ENCODE peak calls at places on chromosomes 16 and 17, in four cellular contexts. C is H9, Z is H1, M is mesendoderm. K is an unnamed sample.

GRCh38 chr17:40017422-40018080 is 2.3 kb downstream of the CSF3 start:
- DNase-seq in M (no peak), Z (no peak), C (no peak), K (no peak)

GRCh38 chr16:3020247-3020603 is at the start of gene TNFRSF12A:
- DNase-seq in M (peak), C (peak), Z (no peak), K (peak)

GRCh38 chr17:78925234-78925633 is at the start of gene TIMP2:
- DNase-seq in C (peak), M (peak), Z (peak), K (peak)

GRCh38 chr17:45147102-45147580 is 1.1 kb upstream of the HEXIM1 start:
- DNase-seq in M (no peak), Z (no peak), C (no peak), K (peak)

GRCh38 chr17:6455321-6455705 is 11.1 kb downstream of the PIMREG start:
- DNase-seq in Z (no peak), C (peak), M (peak), K (peak)

GRCh38 chr17:81641825-81642489 is 5.0 kb downstream of the TSPAN10 start:
- DNase-seq in Z (no peak), M (peak), C (no peak), K (peak)

GRCh38 chr17:83183951-83184506 is 104.6 kb downstream of the METRNL start:
- DNase-seq in M (no peak), Z (no peak), C (no peak), K (no peak)

GRCh38 chr17:59124665-59125064 is 18.0 kb upstream of the TRIM37 start:
- DNase-seq in C (no peak), Z (no peak), M (no peak), K (no peak)

GRCh38 chr17:35089846-35090193 is 26.3 kb upstream of the RFFL start:
- DNase-seq in M (peak), C (peak), Z (no peak), K (peak)

GRCh38 chr16:28898266-28898665 is 20.0 kb downstream of the ATP2A1 start:
- DNase-seq in Z (no peak), M (peak), C (no peak), K (no peak)

GRCh38 chr17:41567317-41567716 is 4.5 kb downstream of the KRT9 start:
- DNase-seq in C (no peak), M (no peak), Z (no peak), K (no peak)

GRCh38 chr17:55510986-55511721 is at the start of gene SMIM36:
- DNase-seq in M (no peak), C (no peak), Z (no peak), K (no peak)
- H3K56ac ChIP-seq in M (no peak), C (no peak), Z (no peak), K (no peak)

GRCh38 chr16:56554441-56554840 is 10.4 kb upstream of the MT4 start:
- DNase-seq in Z (no peak), C (no peak), M (no peak), K (no peak)

GRCh38 chr16:56559109-56559508 is 5.8 kb upstream of the MT4 start:
- DNase-seq in M (no peak), Z (no peak), C (no peak), K (no peak)

GRCh38 chr16:56560447-56560846 is 4.4 kb upstream of the MT4 start:
- DNase-seq in C (no peak), Z (no peak), M (no peak), K (no peak)

GRCh38 chr16:56561126-56561525 is 3.7 kb upstream of the MT4 start:
- DNase-seq in C (no peak), M (no peak), Z (no peak), K (no peak)

GRCh38 chr16:56558024-56558747 is 6.7 kb upstream of the MT4 start:
- DNase-seq in Z (no peak), C (no peak), M (no peak), K (peak)
- H3K56ac ChIP-seq in Z (no peak), C (no peak), M (no peak), K (no peak)

GRCh38 chr16:65922923-65923322 is 443.6 kb upstream of the CDH5 start:
- DNase-seq in Z (no peak), M (no peak), C (no peak), K (no peak)

GRCh38 chr16:65919116-65919515 is 447.4 kb upstream of the CDH5 start:
- DNase-seq in C (no peak), Z (no peak), M (peak), K (no peak)

GRCh38 chr16:65916995-65917394 is 449.5 kb upstream of the CDH5 start:
- DNase-seq in Z (no peak), C (peak), M (peak), K (no peak)

GRCh38 chr16:65917466-65917865 is 449.0 kb upstream of the CDH5 start:
- DNase-seq in M (peak), Z (no peak), C (no peak), K (no peak)

GRCh38 chr16:65919977-65920376 is 446.5 kb upstream of the CDH5 start:
- DNase-seq in Z (no peak), C (no peak), M (no peak), K (no peak)
- H3K56ac ChIP-seq in Z (no peak), C (no peak), M (no peak), K (no peak)

GRCh38 chr16:24357511-24357910 is 101.4 kb downstream of the CACNG3 start:
- DNase-seq in C (no peak), M (no peak), Z (no peak), K (no peak)

GRCh38 chr16:24358117-24358516 is 102.0 kb downstream of the CACNG3 start:
- DNase-seq in C (no peak), M (no peak), Z (no peak), K (no peak)

GRCh38 chr16:24359490-24359889 is 103.4 kb downstream of the CACNG3 start:
- DNase-seq in Z (no peak), M (no peak), C (no peak), K (no peak)

GRCh38 chr16:24364596-24364995 is 108.5 kb downstream of the CACNG3 start:
- DNase-seq in M (no peak), C (no peak), Z (no peak), K (no peak)

GRCh38 chr16:24360936-24361335 is 104.8 kb downstream of the CACNG3 start:
- DNase-seq in C (no peak), M (no peak), Z (no peak), K (no peak)
- H3K56ac ChIP-seq in C (no peak), M (no peak), Z (no peak), K (no peak)

GRCh38 chr16:48383877-48384304 is 1.3 kb downstream of the SIAH1 start:
- DNase-seq in C (no peak), M (peak), Z (no peak), K (no peak)

GRCh38 chr16:48385272-48385953 is at the start of gene SIAH1:
- DNase-seq in Z (peak), M (peak), C (peak), K (peak)

GRCh38 chr16:48384982-48385271 is 286 bp downstream of the SIAH1 start:
- DNase-seq in M (no peak), Z (no peak), C (peak), K (no peak)

GRCh38 chr16:48384305-48384981 is 770 bp downstream of the SIAH1 start:
- DNase-seq in Z (no peak), M (peak), C (peak), K (peak)

GRCh38 chr16:48386559-48387312 is 1.5 kb upstream of the SIAH1 start:
- DNase-seq in M (no peak), C (no peak), Z (no peak), K (no peak)
- H3K56ac ChIP-seq in M (peak), C (no peak), Z (no peak), K (no peak)

GRCh38 chr16:1974157-1975070 is 2.6 kb downstream of the TBL3 start:
- DNase-seq in C (no peak), Z (no peak), M (no peak), K (no peak)

GRCh38 chr16:1972490-1972877 is 631 bp downstream of the TBL3 start:
- DNase-seq in C (no peak), Z (no peak), M (peak), K (no peak)

GRCh38 chr16:1973461-1974156 is 1.8 kb downstream of the TBL3 start:
- DNase-seq in C (no peak), M (no peak), Z (no peak), K (no peak)

GRCh38 chr16:1968146-1968953 is 1.7 kb downstream of the RNF151 start:
- DNase-seq in C (no peak), Z (no peak), M (no peak), K (no peak)

GRCh38 chr16:1971678-1972489 is at the start of gene TBL3:
- DNase-seq in M (peak), Z (peak), C (peak), K (peak)
- H3K56ac ChIP-seq in M (peak), Z (peak), C (no peak), K (peak)

DNA sequence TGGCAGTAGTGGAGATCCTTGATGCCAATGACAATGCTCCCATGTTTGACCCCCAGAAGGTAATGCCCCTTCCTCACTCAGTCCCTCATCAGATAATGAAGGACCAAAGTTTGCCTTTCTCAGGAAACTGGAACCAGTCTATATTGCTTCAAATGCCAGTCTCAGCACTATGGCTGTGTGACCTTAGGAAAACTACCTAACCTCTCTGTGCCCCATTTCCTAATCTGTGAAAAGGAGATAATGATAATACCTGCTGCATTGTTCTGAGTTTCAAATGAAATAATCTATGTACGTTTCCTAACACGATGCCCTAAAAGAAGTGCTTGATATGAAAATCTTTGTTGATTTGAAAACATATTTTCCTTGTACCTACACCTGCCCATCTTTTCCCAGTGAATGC is 35.9 kb downstream of the CDH3 start:
- DNase-seq in C (no peak), M (no peak), Z (no peak), K (no peak)
- H3K56ac ChIP-seq in C (no peak), M (no peak), Z (no peak), K (no peak)

K was measured in IMR-90.